ENCODE peak calls at places on chromosomes 7 and 10, in eight cellular contexts. Y is neural progenitor cell, E is right atrium auricular region, R is aorta, D is GM23248, P is heart right ventricle, V is HCT116, Q is AG04449. B is an unnamed sample.

GRCh38 chr10:6843477-6843876 is 263.4 kb upstream of the PRKCQ start:
- DNase-seq in D (no peak), V (no peak), Q (no peak), R (no peak), Y (no peak), P (no peak), E (no peak), B (no peak)

GRCh38 chr10:3720228-3721019 is 64.6 kb downstream of the KLF6 start:
- DNase-seq in P (peak; percentile 54), E (peak; percentile 82), Q (peak; percentile 47), V (no peak), Y (no peak), R (no peak), D (peak; percentile 94), B (no peak)

GRCh38 chr7:44971991-44972441 is 6.8 kb downstream of the MYO1G start:
- DNase-seq in P (no peak), V (no peak), R (peak; percentile 44), Y (no peak), Q (no peak), D (no peak), E (no peak), B (no peak)

GRCh38 chr10:48880016-48880705 is 59.5 kb downstream of the LRRC18 start:
- DNase-seq in R (no peak), Y (peak; percentile 18), E (peak; percentile 32), P (no peak), Q (no peak), D (no peak), V (no peak), B (no peak)

GRCh38 chr10:75062900-75063299 is 48.6 kb upstream of the SAMD8 start:
- DNase-seq in P (no peak), D (no peak), Y (no peak), Q (no peak), R (no peak), E (no peak), V (no peak), B (no peak)

GRCh38 chr10:130970341-130971122 is 341.0 kb downstream of the TCERG1L start:
- DNase-seq in Q (no peak), Y (no peak), R (no peak), V (no peak), P (no peak), D (no peak), E (peak; percentile 38), B (no peak)

GRCh38 chr7:135966341-135967043 is 10.7 kb downstream of the MTPN start:
- DNase-seq in V (no peak), Y (no peak), P (no peak), R (no peak), Q (no peak), E (no peak), D (peak; percentile 24), B (no peak)

GRCh38 chr10:117382831-117383230 is 7.6 kb upstream of the PDZD8 start:
- DNase-seq in R (no peak), V (no peak), Q (no peak), D (no peak), Y (no peak), E (no peak), P (no peak), B (no peak)

GRCh38 chr7:132084776-132085388 is 491.4 kb downstream of the PLXNA4 start:
- DNase-seq in P (no peak), Y (no peak), V (peak; percentile 19), R (no peak), D (no peak), Q (no peak), E (no peak), B (no peak)

GRCh38 chr10:58638406-58638805 is 125.7 kb downstream of the BICC1 start:
- DNase-seq in Q (no peak), R (no peak), Y (no peak), V (no peak), E (no peak), P (no peak), D (peak; percentile 50), B (no peak)

GRCh38 chr7:102938679-102939078 is 25.9 kb downstream of the LRRC17 start:
- DNase-seq in R (no peak), P (no peak), E (no peak), V (no peak), D (no peak), Y (no peak), Q (no peak), B (no peak)

GRCh38 chr7:116364469-116364868 is 135.1 kb upstream of the CAV2 start:
- DNase-seq in E (no peak), R (no peak), Q (no peak), P (no peak), D (no peak), Y (no peak), V (no peak), B (no peak)

GRCh38 chr10:69503001-69503895 is 52.0 kb downstream of the TSPAN15 start:
- DNase-seq in R (no peak), P (no peak), Y (no peak), E (peak; percentile 30), Q (no peak), V (no peak), D (no peak), B (no peak)

GRCh38 chr7:128356546-128357365 is 4.7 kb downstream of the PRRT4 start:
- DNase-seq in E (no peak), Q (no peak), Y (no peak), D (no peak), R (no peak), P (no peak), V (no peak), B (no peak)

GRCh38 chr10:102401735-102402511 is 6.4 kb downstream of the NFKB2 start:
- DNase-seq in P (no peak), V (no peak), Q (no peak), R (no peak), D (peak; percentile 71), Y (no peak), E (no peak), B (no peak)

GRCh38 chr10:27745719-27746363 is at the start of gene MKX:
- DNase-seq in E (no peak), Q (no peak), R (peak; percentile 93), P (no peak), V (no peak), Y (peak; percentile 93), D (peak; percentile 92), B (no peak)

GRCh38 chr7:51187941-51188340 is 128.7 kb downstream of the COBL start:
- DNase-seq in R (no peak), V (no peak), D (peak; percentile 14), Q (no peak), P (peak; percentile 33), Y (peak; percentile 89), E (no peak), B (no peak)

GRCh38 chr7:41874206-41874770 is 171.4 kb upstream of the INHBA start:
- DNase-seq in Y (no peak), E (no peak), Q (no peak), R (no peak), D (no peak), V (no peak), P (no peak), B (no peak)

GRCh38 chr7:106114735-106115383 is 2.7 kb upstream of the SYPL1 start:
- DNase-seq in D (no peak), Q (no peak), V (no peak), Y (no peak), E (no peak), R (no peak), P (no peak), B (no peak)

GRCh38 chr10:72814134-72814790 is 79.3 kb upstream of the OIT3 start:
- DNase-seq in Q (no peak), R (no peak), V (no peak), Y (no peak), E (no peak), P (no peak), D (peak; percentile 44), B (no peak)

GRCh38 chr7:76047305-76047810 is 442 bp downstream of the STYXL1 start:
- DNase-seq in Y (no peak), R (no peak), E (no peak), V (no peak), D (peak; percentile 53), P (no peak), Q (no peak), B (no peak)

GRCh38 chr10:69819713-69820506 is 18.2 kb downstream of the COL13A1 start:
- DNase-seq in D (peak; percentile 38), V (no peak), R (no peak), E (no peak), Q (no peak), P (no peak), Y (no peak), B (no peak)

GRCh38 chr10:110737886-110738634 is 93.9 kb downstream of the RBM20 start:
- DNase-seq in D (no peak), Q (no peak), V (no peak), Y (no peak), R (no peak), E (no peak), P (no peak), B (no peak)

GRCh38 chr7:157276731-157277562 is 59.9 kb upstream of the DNAJB6 start:
- DNase-seq in R (peak; percentile 79), Y (no peak), P (no peak), V (no peak), D (peak; percentile 68), Q (no peak), E (no peak), B (no peak)
- H3K4me3 ChIP-seq in R (no peak overlapping the region), Y (no peak overlapping the region), P (no peak overlapping the region), V (no peak overlapping the region), D (no peak overlapping the region), Q (no peak overlapping the region), E (no peak overlapping the region), B (peak overlapping the region; percentile 4)

GRCh38 chr10:96719205-96719604 is 1.1 kb downstream of the PIK3AP1 start:
- DNase-seq in R (no peak), Q (no peak), D (no peak), Y (no peak), E (no peak), P (no peak), V (no peak), B (no peak)
- H3K4me3 ChIP-seq in R (no peak overlapping the region), Q (no peak overlapping the region), D (no peak overlapping the region), Y (no peak overlapping the region), E (peak overlapping the region; percentile 62), P (no peak overlapping the region), V (no peak overlapping the region), B (no peak overlapping the region)

GRCh38 chr7:1402791-1403755 is 56.2 kb downstream of the MICALL2 start:
- DNase-seq in D (no peak), E (no peak), Y (no peak), Q (no peak), P (no peak), V (no peak), R (no peak), B (no peak)
- H3K4me3 ChIP-seq in D (no peak overlapping the region), E (no peak overlapping the region), Y (peak overlapping the region; percentile 28), Q (no peak overlapping the region), P (no peak overlapping the region), V (no peak overlapping the region), R (no peak overlapping the region), B (no peak overlapping the region)

GRCh38 chr10:108848016-108848415 is 1075.3 kb downstream of the XPNPEP1 start:
- DNase-seq in R (no peak), V (no peak), Y (no peak), E (no peak), D (peak; percentile 33), Q (no peak), P (no peak), B (no peak)

GRCh38 chr10:108850138-108850854 is 1073.0 kb downstream of the XPNPEP1 start:
- DNase-seq in D (no peak), R (no peak), Y (no peak), P (no peak), E (no peak), V (no peak), Q (no peak), B (no peak)

GRCh38 chr10:108852211-108852610 is 1071.1 kb downstream of the XPNPEP1 start:
- DNase-seq in Y (no peak), Q (no peak), P (no peak), V (no peak), D (no peak), R (no peak), E (no peak), B (no peak)

GRCh38 chr10:108849688-108850087 is 1073.6 kb downstream of the XPNPEP1 start:
- DNase-seq in D (no peak), E (no peak), R (no peak), P (no peak), V (no peak), Q (no peak), Y (no peak), B (no peak)
- H3K4me3 ChIP-seq in D (no peak overlapping the region), E (no peak overlapping the region), R (no peak overlapping the region), P (no peak overlapping the region), V (no peak overlapping the region), Q (no peak overlapping the region), Y (no peak overlapping the region), B (no peak overlapping the region)

B was measured in SK-N-MC.